ENCODE peak calls at places on chromosomes 12 and 14, in six cellular contexts. W is Peyer's patch; Q is SW 1271; S is dermis microvascular lymphatic vessel endothelial cell; N is HTR-8/SVneo; K is activated CD4-positive, CD25-positive, alpha-beta regulatory T cell treated with anti-CD3 and anti-CD28 coated beads, Interleukin-2, amount 50 U/mL, for 72 hours. G is an unnamed sample.

GRCh38 chr14:101475468-101476257 is 85.6 kb upstream of the DIO3 start:
- DNase-seq in W (peak), Q (no peak), S (no peak), N (peak), K (no peak), G (no peak)

GRCh38 chr12:15268927-15269552 is 47.8 kb upstream of the RERG start:
- DNase-seq in W (peak), Q (peak), S (peak), N (peak), K (no peak), G (peak)

GRCh38 chr12:65278576-65279386 is at the start of gene MSRB3:
- DNase-seq in W (peak), Q (no peak), S (no peak), N (peak), K (peak), G (peak)

GRCh38 chr12:49296034-49296835 is 1.3 kb downstream of the PRPH start:
- DNase-seq in W (peak), Q (no peak), S (no peak), N (peak), K (peak), G (no peak)

GRCh38 chr12:26691234-26691970 is 141.6 kb downstream of the ITPR2 start:
- DNase-seq in W (no peak), Q (peak), S (peak), N (peak), K (no peak), G (no peak)

GRCh38 chr12:102016472-102016871 is 45.3 kb downstream of the WASHC3 start:
- DNase-seq in W (no peak), Q (no peak), S (no peak), N (no peak), K (no peak), G (no peak)

GRCh38 chr12:18998343-18999270 is 130.9 kb upstream of the PLEKHA5 start:
- DNase-seq in W (no peak), Q (no peak), S (no peak), N (peak), K (no peak), G (no peak)

GRCh38 chr14:68141531-68142088 is 322.0 kb downstream of the RAD51B start:
- DNase-seq in W (no peak), Q (no peak), S (no peak), N (no peak), K (no peak), G (no peak)

GRCh38 chr12:1837541-1838206 is 17.3 kb downstream of the LRTM2 start:
- DNase-seq in W (no peak), Q (no peak), S (no peak), N (peak), K (no peak), G (no peak)

GRCh38 chr12:128791395-128792322 is 32.1 kb downstream of the SLC15A4 start:
- DNase-seq in W (no peak), Q (no peak), S (no peak), N (no peak), K (no peak), G (no peak)

GRCh38 chr12:100243137-100243536 is 23.7 kb downstream of the DEPDC4 start:
- DNase-seq in W (no peak), Q (no peak), S (no peak), N (no peak), K (no peak), G (no peak)

G was measured in foreskin melanocyte.